ENCODE peak calls at places on chromosomes 12 and 14, in five cellular contexts. R, W, O, X and T are unnamed samples.

GRCh38 chr12:98997-99396 is 32.4 kb downstream of the IQSEC3 start:
- DNase-seq in R (no peak), W (no peak), O (no peak), X (no peak), T (no peak)

GRCh38 chr12:22535478-22535877 is 8.9 kb downstream of the C2CD5 start:
- DNase-seq in R (no peak), W (no peak), O (no peak), X (no peak), T (no peak)

GRCh38 chr14:46250113-46250703 is 401.4 kb downstream of the RPL10L start:
- DNase-seq in R (no peak), W (peak), O (no peak), X (peak), T (peak)

GRCh38 chr14:70189678-70190077 is 927 bp upstream of the SLC8A3 start:
- DNase-seq in R (no peak), W (no peak), O (no peak), X (no peak), T (no peak)

GRCh38 chr12:93397412-93397811 is 19.7 kb downstream of the NUDT4 start:
- DNase-seq in R (no peak), W (no peak), O (no peak), X (no peak), T (no peak)

GRCh38 chr14:92540472-92541048 is 27.0 kb downstream of the RIN3 start:
- DNase-seq in R (peak), W (peak), O (no peak), X (no peak), T (peak)

GRCh38 chr12:12357697-12358476 is 1.0 kb downstream of the BORCS5 start:
- DNase-seq in R (peak), W (peak), O (no peak), X (peak), T (no peak)

GRCh38 chr14:75301666-75302325 is 23.2 kb downstream of the FOS start:
- DNase-seq in R (no peak), W (no peak), O (no peak), X (no peak), T (no peak)

GRCh38 chr14:52863339-52863700 is 71.9 kb upstream of the GNPNAT1 start:
- DNase-seq in R (no peak), W (peak), O (no peak), X (no peak), T (no peak)

GRCh38 chr14:99497894-99498293 is 16.7 kb downstream of the CCNK start:
- DNase-seq in R (no peak), W (no peak), O (no peak), X (no peak), T (no peak)

GRCh38 chr12:34393821-34394150 is 371.5 kb downstream of the ALG10 start:
- DNase-seq in R (no peak), W (no peak), O (no peak), X (no peak), T (no peak)

GRCh38 chr14:65257405-65257804 is 155.1 kb upstream of the MAX start:
- DNase-seq in R (no peak), W (no peak), O (no peak), X (no peak), T (no peak)

GRCh38 chr12:96434107-96434506 is 33.9 kb upstream of the CDK17 start:
- DNase-seq in R (peak), W (peak), O (peak), X (no peak), T (peak)

GRCh38 chr12:85076688-85077430 is 40.7 kb downstream of the LRRIQ1 start:
- DNase-seq in R (peak), W (peak), O (no peak), X (peak), T (peak)

GRCh38 chr12:113239811-113240331 is 18.6 kb downstream of the TPCN1 start:
- DNase-seq in R (no peak), W (no peak), O (no peak), X (no peak), T (no peak)

GRCh38 chr12:57112492-57113294 is 1.5 kb upstream of the STAT6 start:
- DNase-seq in R (no peak), W (no peak), O (no peak), X (no peak), T (no peak)

GRCh38 chr14:68822964-68823363 is 30.1 kb upstream of the ZFP36L1 start:
- DNase-seq in R (no peak), W (no peak), O (no peak), X (no peak), T (no peak)

GRCh38 chr12:389138-390096 is at the start of gene KDM5A:
- DNase-seq in R (peak), W (peak), O (peak), X (no peak), T (peak)

GRCh38 chr12:101838628-101839323 is 8.0 kb upstream of the GNPTAB start:
- DNase-seq in R (no peak), W (no peak), O (no peak), X (no peak), T (no peak)

GRCh38 chr14:76546426-76547221 is 170.7 kb downstream of the ESRRB start:
- DNase-seq in R (no peak), W (peak), O (no peak), X (peak), T (no peak)

GRCh38 chr12:92472198-92472597 is 230.6 kb upstream of the PLEKHG7 start:
- DNase-seq in R (no peak), W (peak), O (no peak), X (no peak), T (no peak)

GRCh38 chr12:26195250-26195640 is at the start of gene SSPN:
- DNase-seq in R (peak), W (peak), O (no peak), X (no peak), T (peak)

GRCh38 chr12:46134205-46134811 is 134.5 kb downstream of the SLC38A1 start:
- DNase-seq in R (no peak), W (no peak), O (no peak), X (no peak), T (no peak)

GRCh38 chr12:58176296-58176869 is 235.0 kb downstream of the ATP23 start:
- DNase-seq in R (peak), W (peak), O (no peak), X (peak), T (peak)

GRCh38 chr14:65566820-65567522 is 154.4 kb downstream of the FUT8 start:
- DNase-seq in R (no peak), W (peak), O (no peak), X (no peak), T (no peak)

GRCh38 chr12:76312314-76312713 is 35.9 kb downstream of the BBS10 start:
- DNase-seq in R (no peak), W (no peak), O (no peak), X (no peak), T (no peak)

GRCh38 chr14:61147369-61147897 is 133.7 kb downstream of the TMEM30B start:
- DNase-seq in R (no peak), W (peak), O (no peak), X (no peak), T (no peak)

GRCh38 chr14:103501921-103502669 is 20.5 kb downstream of the CKB start:
- DNase-seq in R (no peak), W (no peak), O (no peak), X (no peak), T (no peak)

GRCh38 chr12:104138747-104139186 is 757 bp upstream of the NFYB start:
- DNase-seq in R (peak), W (no peak), O (no peak), X (no peak), T (peak)

GRCh38 chr14:29749327-29749726 is 178.3 kb downstream of the PRKD1 start:
- DNase-seq in R (peak), W (peak), O (no peak), X (no peak), T (peak)